ENCODE peak calls at places on chromosomes 7 and 10, in eight cellular contexts. F is psoas muscle, A is astrocyte of the spinal cord, U is A549, K is body of pancreas, E is GM06990, I is fibroblast of mammary gland, P is IMR-90. G is an unnamed sample.

GRCh38 chr7:15005672-15006071 is 103.1 kb upstream of the DGKB start:
- DNase-seq in K (no peak), I (no peak), F (no peak), U (no peak), A (no peak), E (no peak), P (no peak), G (no peak)

GRCh38 chr7:69564454-69565417 is 33.5 kb upstream of the AUTS2 start:
- DNase-seq in F (no peak), K (peak), U (no peak), P (no peak), A (peak), E (peak), I (peak), G (peak)

GRCh38 chr10:98361131-98361633 is 53.8 kb downstream of the PYROXD2 start:
- DNase-seq in E (peak), U (no peak), A (peak), F (peak), P (peak), I (peak), K (peak), G (peak)

GRCh38 chr7:148763622-148764021 is 64.9 kb downstream of the CUL1 start:
- DNase-seq in I (peak), F (no peak), A (no peak), U (no peak), K (no peak), E (no peak), P (peak), G (no peak)

GRCh38 chr7:31493714-31494181 is 20.1 kb upstream of the ITPRID1 start:
- DNase-seq in E (no peak), U (no peak), K (peak), P (no peak), F (no peak), A (no peak), I (no peak), G (no peak)

GRCh38 chr7:141335164-141335563 is 216.0 kb upstream of the AGK start:
- DNase-seq in A (no peak), E (no peak), U (no peak), K (no peak), F (no peak), P (no peak), I (no peak), G (no peak)

GRCh38 chr7:98251251-98251843 is 685 bp downstream of the TECPR1 start:
- DNase-seq in A (no peak), I (peak), U (no peak), E (no peak), F (peak), K (peak), P (no peak), G (peak)

GRCh38 chr7:33494473-33494872 is 365.1 kb downstream of the BBS9 start:
- DNase-seq in I (no peak), E (no peak), P (peak), F (no peak), K (no peak), U (no peak), A (peak), G (no peak)

GRCh38 chr10:83750604-83751003 is 388.7 kb upstream of the GHITM start:
- DNase-seq in U (no peak), P (no peak), F (no peak), A (no peak), K (no peak), I (no peak), E (no peak), G (no peak)

GRCh38 chr7:2777898-2778535 is 66.1 kb downstream of the GNA12 start:
- DNase-seq in F (no peak), P (no peak), E (no peak), U (no peak), K (no peak), A (no peak), I (peak), G (no peak)

GRCh38 chr7:7563269-7563668 is 3.4 kb upstream of the MIOS start:
- DNase-seq in I (no peak), K (no peak), E (no peak), A (no peak), U (no peak), F (no peak), P (no peak), G (no peak)

GRCh38 chr10:23459323-23459939 is 20.6 kb downstream of the OTUD1 start:
- DNase-seq in I (no peak), U (no peak), F (no peak), E (no peak), P (no peak), A (no peak), K (no peak), G (no peak)

GRCh38 chr7:33979807-33980355 is 74.5 kb downstream of the BMPER start:
- DNase-seq in K (no peak), A (peak), F (no peak), P (peak), E (no peak), U (peak), I (peak), G (no peak)

GRCh38 chr10:112448903-112449302 is 1.9 kb downstream of the VTI1A start:
- DNase-seq in E (no peak), U (no peak), I (no peak), P (no peak), K (no peak), F (no peak), A (no peak), G (no peak)

GRCh38 chr10:93068411-93069244 is 5.1 kb upstream of the CYP26A1 start:
- DNase-seq in I (peak), F (no peak), E (no peak), U (no peak), P (peak), A (peak), K (no peak), G (no peak)

GRCh38 chr10:63976538-63976937 is 455.3 kb downstream of the REEP3 start:
- DNase-seq in U (peak), P (peak), K (peak), E (no peak), F (no peak), I (peak), A (no peak), G (peak)

GRCh38 chr7:100546129-100546867 is 7.3 kb downstream of the AGFG2 start:
- DNase-seq in K (peak), I (no peak), E (peak), A (no peak), U (peak), P (no peak), F (no peak), G (peak)

GRCh38 chr10:21078410-21079329 is 181.6 kb upstream of the NEBL start:
- DNase-seq in F (peak), A (peak), E (no peak), U (peak), K (peak), P (peak), I (peak), G (peak)

GRCh38 chr10:119333146-119333792 is 125.9 kb downstream of the GRK5 start:
- DNase-seq in F (peak), P (peak), U (no peak), K (no peak), A (peak), I (peak), E (no peak), G (no peak)

GRCh38 chr10:124734311-124735166 is 9.6 kb downstream of the FAM53B start:
- DNase-seq in K (no peak), P (no peak), I (no peak), E (no peak), U (no peak), F (peak), A (no peak), G (peak)

GRCh38 chr7:157177333-157177993 is 38.7 kb downstream of the UBE3C start:
- DNase-seq in F (no peak), E (peak), A (no peak), U (no peak), K (no peak), I (no peak), P (no peak), G (peak)

GRCh38 chr7:134778941-134779740 is at the start of gene CALD1:
- DNase-seq in A (peak), K (peak), U (peak), P (peak), E (no peak), F (peak), I (peak), G (no peak)

GRCh38 chr7:42605800-42606199 is 306.1 kb downstream of the C7orf25 start:
- DNase-seq in E (no peak), P (no peak), I (peak), U (no peak), K (no peak), F (no peak), A (peak), G (no peak)

GRCh38 chr7:152899004-152899403 is 139.5 kb downstream of the ACTR3B start:
- DNase-seq in E (no peak), P (no peak), F (no peak), U (no peak), K (no peak), I (no peak), A (no peak), G (no peak)
- H3K4me3 ChIP-seq in E (no peak), P (no peak), F (peak), U (no peak), K (no peak), I (no peak), A (no peak), G (no peak)

GRCh38 chr10:77219046-77219445 is 418.6 kb downstream of the KCNMA1 start:
- DNase-seq in I (no peak), K (no peak), E (no peak), P (no peak), F (no peak), U (no peak), A (no peak), G (no peak)
- TF ChIP-seq CTCF in I (no peak), K (no peak), E (no peak), P (no peak), F (no peak), U (no peak), A (no peak), G (no peak)

GRCh38 chr10:86367339-86367951 is 850 bp upstream of the GRID1 start:
- DNase-seq in E (no peak), K (peak), U (no peak), A (no peak), P (no peak), I (no peak), F (no peak), G (no peak)

GRCh38 chr10:86364551-86365345 is 1.8 kb downstream of the GRID1 start:
- DNase-seq in E (no peak), F (peak), K (peak), P (no peak), A (no peak), I (no peak), U (no peak), G (no peak)

GRCh38 chr10:86366902-86367338 is 325 bp upstream of the GRID1 start:
- DNase-seq in P (no peak), U (no peak), K (peak), F (peak), I (no peak), A (no peak), E (no peak), G (no peak)

GRCh38 chr10:86365346-86366032 is 1.1 kb downstream of the GRID1 start:
- DNase-seq in U (no peak), P (no peak), E (no peak), I (no peak), A (no peak), K (peak), F (peak), G (no peak)

DNA sequence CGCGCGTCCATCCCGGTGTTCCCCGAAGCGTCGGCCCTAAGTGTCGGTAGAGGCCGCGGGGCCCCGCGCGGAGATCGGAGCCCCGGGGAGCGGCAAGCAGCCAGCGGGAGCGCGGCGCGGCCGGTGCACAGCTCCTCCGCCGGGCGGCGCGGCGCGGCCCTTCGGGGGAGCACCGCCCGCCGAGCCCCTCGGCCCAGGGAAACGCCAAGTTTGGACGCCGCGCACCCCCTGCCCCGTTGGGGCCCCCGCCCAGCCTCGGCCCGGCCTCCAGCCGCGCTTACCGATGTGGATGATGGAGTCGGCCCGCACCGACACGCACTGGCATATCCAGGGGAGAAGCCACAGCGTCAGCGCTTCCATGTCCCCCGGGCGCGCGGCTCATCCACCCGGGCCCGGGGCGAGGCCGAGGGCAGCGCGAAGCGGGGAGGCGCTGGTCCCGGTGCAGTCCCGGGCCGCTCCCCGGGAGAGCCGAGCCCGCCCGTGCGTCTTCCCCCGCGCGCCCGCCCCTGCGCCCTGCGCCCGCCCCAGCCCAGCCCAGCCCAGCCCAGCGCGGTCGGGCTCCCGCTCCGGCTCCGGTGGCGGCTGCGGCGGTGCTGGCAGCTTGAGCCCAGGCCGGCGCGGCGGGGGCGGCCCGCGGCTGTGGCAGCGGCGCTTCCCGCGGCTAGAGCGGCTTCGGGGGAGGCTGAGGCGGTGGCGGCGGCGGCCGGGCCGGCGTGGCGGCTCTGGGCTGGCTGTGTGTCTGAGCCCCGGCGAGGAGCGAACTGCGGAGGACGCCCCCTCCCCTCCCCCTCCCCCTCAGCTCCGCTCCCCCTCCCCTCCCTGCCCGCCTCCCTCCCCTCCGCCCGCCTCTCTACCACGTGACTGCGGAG is at the start of gene GRID1:
- DNase-seq in I (no peak), U (no peak), A (no peak), E (no peak), P (no peak), K (peak), F (peak), G (no peak)
- H3K4me3 ChIP-seq in I (no peak), U (peak), A (no peak), E (no peak), P (peak), K (peak), F (peak), G (no peak)

DNA sequence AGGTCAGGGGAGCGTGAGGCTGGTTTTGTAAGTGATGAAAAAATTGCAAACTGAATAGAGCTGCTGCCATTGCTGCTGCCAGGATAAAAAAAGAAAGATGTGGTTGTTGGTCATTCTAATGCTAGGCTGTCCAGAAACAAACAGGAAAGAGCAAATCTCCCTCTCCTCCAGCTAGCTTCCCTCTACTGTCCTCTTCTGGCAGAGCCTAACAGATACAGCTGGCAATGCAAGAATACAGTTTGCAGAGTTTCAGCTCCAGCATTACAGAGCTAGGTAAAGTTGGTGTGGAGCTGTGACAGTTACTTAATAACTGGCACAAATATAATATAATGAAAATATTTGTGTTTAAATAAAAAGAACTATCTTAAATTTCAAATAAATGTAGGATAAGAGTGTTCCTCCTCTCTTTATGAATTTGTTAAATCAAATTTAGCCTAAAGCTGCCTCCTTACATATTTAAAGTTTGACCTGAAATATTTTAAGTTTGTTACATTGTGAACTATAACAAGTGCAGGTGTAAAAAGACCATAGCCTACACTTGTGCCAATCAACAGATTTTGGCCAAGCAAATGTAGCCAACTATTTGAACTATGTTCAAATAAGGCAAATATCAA is 407.7 kb downstream of the SH2D4B start:
- DNase-seq in A (no peak), K (no peak), P (no peak), U (no peak), E (no peak), F (no peak), I (no peak), G (peak)
- TF ChIP-seq CTCF in A (peak), K (peak), P (peak), U (no peak), E (peak), F (peak), I (no peak), G (peak)

GRCh38 chr7:129561677-129562424 is 49.7 kb upstream of the NRF1 start:
- DNase-seq in F (no peak), P (no peak), U (no peak), A (no peak), I (no peak), K (no peak), E (no peak), G (no peak)
- H3K4me3 ChIP-seq in F (no peak), P (no peak), U (no peak), A (no peak), I (no peak), K (no peak), E (no peak), G (no peak)

GRCh38 chr7:40833541-40834234 is 698.9 kb downstream of the SUGCT start:
- DNase-seq in E (no peak), U (no peak), A (peak), K (no peak), I (peak), F (no peak), P (peak), G (no peak)
- TF ChIP-seq CTCF in E (no peak), U (no peak), A (peak), K (no peak), I (peak), F (no peak), P (peak), G (no peak)

G was measured in GM12865.